ENCODE peak calls at places on chromosomes 16 and 17, in four cellular contexts. One of them, this sample, is unnamed.
A peak's percentile ranks its signal among the peaks of the same experiment; 100 is the strongest.

GRCh38 chr17:14672830-14673229 is 371.9 kb downstream of the HS3ST3B1 start:
- DNase-seq in T-helper 2 cell: no peak
- DNase-seq in HS-27A: no peak
- DNase-seq in aorta: no peak
- DNase-seq in this sample: peak; percentile 40

GRCh38 chr16:57446530-57447141 is 549 bp downstream of the CIAPIN1 start:
- DNase-seq in T-helper 2 cell: no peak
- DNase-seq in HS-27A: no peak
- DNase-seq in aorta: peak; percentile 81
- DNase-seq in this sample: no peak

GRCh38 chr16:1871974-1872635 is at the start of gene MEIOB:
- DNase-seq in T-helper 2 cell: no peak
- DNase-seq in HS-27A: no peak
- DNase-seq in aorta: peak; percentile 77
- DNase-seq in this sample: no peak

GRCh38 chr16:87318158-87318644 is 1.0 kb upstream of the C16orf95 start:
- DNase-seq in T-helper 2 cell: no peak
- DNase-seq in HS-27A: no peak
- DNase-seq in aorta: no peak
- DNase-seq in this sample: no peak

GRCh38 chr17:31535581-31535981 is 144.1 kb downstream of the RAB11FIP4 start:
- DNase-seq in T-helper 2 cell: no peak
- DNase-seq in HS-27A: no peak
- DNase-seq in aorta: no peak
- DNase-seq in this sample: no peak

GRCh38 chr17:15377608-15378007 is 36.2 kb upstream of the TEKT3 start:
- DNase-seq in T-helper 2 cell: no peak
- DNase-seq in HS-27A: peak; percentile 88
- DNase-seq in aorta: no peak
- DNase-seq in this sample: no peak

GRCh38 chr16:79380990-79381389 is 219.5 kb downstream of the MAF start:
- DNase-seq in T-helper 2 cell: no peak
- DNase-seq in HS-27A: no peak
- DNase-seq in aorta: no peak
- DNase-seq in this sample: no peak

GRCh38 chr16:55035037-55035436 is 104.4 kb downstream of the IRX5 start:
- DNase-seq in T-helper 2 cell: no peak
- DNase-seq in HS-27A: no peak
- DNase-seq in aorta: no peak
- DNase-seq in this sample: no peak

GRCh38 chr17:79616801-79617200 is 6.0 kb upstream of the RBFOX3 start:
- DNase-seq in T-helper 2 cell: no peak
- DNase-seq in HS-27A: no peak
- DNase-seq in aorta: peak; percentile 47
- DNase-seq in this sample: no peak

GRCh38 chr17:68709461-68709860 is 108.3 kb upstream of the FAM20A start:
- DNase-seq in T-helper 2 cell: no peak
- DNase-seq in HS-27A: no peak
- DNase-seq in aorta: no peak
- DNase-seq in this sample: no peak

GRCh38 chr17:34781571-34782108 is 179.6 kb downstream of the CCT6B start:
- DNase-seq in T-helper 2 cell: no peak
- DNase-seq in HS-27A: no peak
- DNase-seq in aorta: no peak
- DNase-seq in this sample: no peak